ENCODE peak calls at places on chromosomes 13 and 19, in six cellular contexts. G is GM04504; X is ureter; Y is BJ; C is activated naive CD8-positive, alpha-beta T cell treated with anti-CD3 and anti-CD28 coated beads, Interleukin-2, amount 50 U/mL, for 24 hours; V is H7. I is an unnamed sample.

GRCh38 chr13:65744761-65745160 is 1485.4 kb downstream of the PCDH9 start:
- DNase-seq in G (peak; percentile 17), V (no peak), X (no peak), C (no peak), Y (peak; percentile 11), I (no peak)

GRCh38 chr13:78309497-78310180 is 293.7 kb downstream of the POU4F1 start:
- DNase-seq in G (no peak), C (no peak), Y (no peak), X (no peak), V (no peak), I (no peak)

GRCh38 chr13:52164989-52165388 is 5.6 kb upstream of the NEK3 start:
- DNase-seq in X (no peak), C (no peak), G (no peak), Y (no peak), V (no peak), I (no peak)

GRCh38 chr13:28750187-28751045 is 31.6 kb upstream of the SLC46A3 start:
- DNase-seq in X (no peak), G (no peak), Y (no peak), C (no peak), V (no peak), I (no peak)

GRCh38 chr13:72141845-72142470 is 275.0 kb upstream of the DACH1 start:
- DNase-seq in G (no peak), C (no peak), Y (no peak), V (no peak), X (no peak), I (no peak)

GRCh38 chr13:20676213-20676612 is 27.3 kb upstream of the IL17D start:
- DNase-seq in Y (no peak), G (no peak), V (no peak), C (no peak), X (no peak), I (no peak)

GRCh38 chr13:91347996-91348905 is 764 bp downstream of the MIR17HG start:
- DNase-seq in X (peak; percentile 53), Y (no peak), V (peak; percentile 50), G (no peak), C (peak; percentile 66), I (peak; percentile 42)

GRCh38 chr13:75482820-75483079 is 781 bp upstream of the TBC1D4 start:
- DNase-seq in V (no peak), C (no peak), G (no peak), X (no peak), Y (no peak), I (no peak)

GRCh38 chr13:111636804-111637203 is 316.4 kb downstream of the TEX29 start:
- DNase-seq in V (no peak), C (no peak), X (no peak), G (no peak), Y (no peak), I (no peak)

GRCh38 chr19:45507864-45508680 is 793 bp downstream of the VASP start:
- DNase-seq in Y (no peak), V (peak; percentile 92), X (no peak), G (no peak), C (peak; percentile 71), I (no peak)